ENCODE peak calls at places on chromosomes 6 and 20, in seven cellular contexts. K is osteocyte, P is iris pigment epithelial cell, F is posterior cingulate gyrus, A is HT1080, H is GM23248, Z is NCI-H1092 treated with DMSO at 0.1 percent for 48 hours. X is an unnamed sample.

GRCh38 chr6:105170066-105170465 is 9.7 kb downstream of the POPDC3 start:
- DNase-seq in K (no peak), F (no peak), A (peak), P (peak), H (peak), Z (no peak), X (no peak)

GRCh38 chr20:34222208-34222607 is 19.0 kb upstream of the ASIP start:
- DNase-seq in H (peak), F (no peak), A (peak), P (peak), Z (no peak), K (no peak), X (no peak)

GRCh38 chr20:40339661-40340449 is 349.2 kb downstream of the MAFB start:
- DNase-seq in Z (no peak), F (no peak), H (peak), K (no peak), A (no peak), P (no peak), X (peak)

GRCh38 chr20:32837157-32837556 is 17.4 kb downstream of the MAPRE1 start:
- DNase-seq in Z (no peak), A (no peak), F (no peak), P (no peak), K (no peak), H (no peak), X (no peak)

GRCh38 chr6:41055149-41055548 is 2.1 kb downstream of the APOBEC2 start:
- DNase-seq in P (no peak), A (no peak), Z (peak), K (no peak), H (no peak), F (no peak), X (no peak)

GRCh38 chr20:3777726-3778629 is 3.3 kb downstream of the SPEF1 start:
- DNase-seq in F (peak), A (no peak), P (no peak), H (peak), K (no peak), Z (no peak), X (no peak)

GRCh38 chr6:51398064-51398740 is 579.5 kb downstream of the TFAP2B start:
- DNase-seq in H (peak), P (no peak), F (no peak), Z (peak), K (no peak), A (peak), X (no peak)

GRCh38 chr20:17530716-17531536 is at the start of gene BFSP1:
- DNase-seq in H (peak), P (peak), F (peak), A (peak), K (peak), Z (peak), X (no peak)

GRCh38 chr6:34478796-34479195 is 12.9 kb downstream of the PACSIN1 start:
- DNase-seq in P (no peak), F (no peak), A (no peak), H (no peak), K (no peak), Z (no peak), X (no peak)

GRCh38 chr6:156942266-156942665 is 165.1 kb downstream of the ARID1B start:
- DNase-seq in K (no peak), Z (no peak), P (no peak), H (no peak), A (peak), F (no peak), X (no peak)

GRCh38 chr6:158870418-158870957 is 51.3 kb upstream of the EZR start:
- DNase-seq in Z (no peak), F (no peak), H (no peak), K (no peak), P (no peak), A (no peak), X (no peak)